ENCODE peak calls at places on chromosomes 16 and 17, in seven cellular contexts. One of them, this sample, is unnamed.
A peak's percentile ranks its signal among the peaks of the same experiment; 100 is the strongest.

GRCh38 chr16:55657616-55658015 is 1.8 kb downstream of the SLC6A2 start:
- DNase-seq in IMR-90: no peak
- DNase-seq in endothelial cell of umbilical vein: no peak
- DNase-seq in RWPE2: peak; percentile 8
- DNase-seq in lung: no peak
- DNase-seq in breast epithelium: no peak
- DNase-seq in left lung: no peak
- DNase-seq in this sample: no peak

GRCh38 chr17:32136856-32137255 is 5.4 kb upstream of the RHOT1 start:
- DNase-seq in lung: no peak
- DNase-seq in IMR-90: no peak
- DNase-seq in endothelial cell of umbilical vein: no peak
- DNase-seq in RWPE2: no peak
- DNase-seq in left lung: no peak
- DNase-seq in breast epithelium: no peak
- DNase-seq in this sample: no peak

GRCh38 chr17:35878361-35878760 is 1.8 kb downstream of the CCL5 start:
- DNase-seq in IMR-90: no peak
- DNase-seq in breast epithelium: no peak
- DNase-seq in lung: no peak
- DNase-seq in left lung: no peak
- DNase-seq in RWPE2: no peak
- DNase-seq in endothelial cell of umbilical vein: no peak
- DNase-seq in this sample: no peak

GRCh38 chr17:15119928-15120327 is 145.2 kb downstream of the PMP22 start:
- DNase-seq in breast epithelium: no peak
- DNase-seq in IMR-90: no peak
- DNase-seq in left lung: no peak
- DNase-seq in endothelial cell of umbilical vein: no peak
- DNase-seq in RWPE2: no peak
- DNase-seq in lung: no peak
- DNase-seq in this sample: no peak

GRCh38 chr17:51660266-51660665 is 399.9 kb downstream of the UTP18 start:
- DNase-seq in left lung: no peak
- DNase-seq in IMR-90: no peak
- DNase-seq in endothelial cell of umbilical vein: no peak
- DNase-seq in lung: no peak
- DNase-seq in RWPE2: no peak
- DNase-seq in breast epithelium: no peak
- DNase-seq in this sample: no peak

GRCh38 chr16:53112015-53112414 is 57.2 kb downstream of the CHD9 start:
- DNase-seq in endothelial cell of umbilical vein: peak; percentile 23
- DNase-seq in left lung: no peak
- DNase-seq in IMR-90: no peak
- DNase-seq in RWPE2: no peak
- DNase-seq in lung: no peak
- DNase-seq in breast epithelium: no peak
- DNase-seq in this sample: no peak

GRCh38 chr17:81859906-81860755 is at the start of gene P4HB:
- DNase-seq in breast epithelium: no peak
- DNase-seq in left lung: no peak
- DNase-seq in lung: no peak
- DNase-seq in IMR-90: no peak
- DNase-seq in RWPE2: no peak
- DNase-seq in endothelial cell of umbilical vein: peak; percentile 39
- DNase-seq in this sample: no peak

GRCh38 chr17:5580974-5581373 is 3.3 kb downstream of the NLRP1 start:
- DNase-seq in IMR-90: no peak
- DNase-seq in left lung: no peak
- DNase-seq in endothelial cell of umbilical vein: no peak
- DNase-seq in RWPE2: no peak
- DNase-seq in lung: no peak
- DNase-seq in breast epithelium: no peak
- DNase-seq in this sample: no peak

GRCh38 chr17:64323774-64324173 is 60.7 kb upstream of the TEX2 start:
- DNase-seq in lung: no peak
- DNase-seq in breast epithelium: no peak
- DNase-seq in left lung: no peak
- DNase-seq in IMR-90: no peak
- DNase-seq in RWPE2: no peak
- DNase-seq in endothelial cell of umbilical vein: no peak
- DNase-seq in this sample: no peak

GRCh38 chr16:83891742-83892141 is 7.2 kb upstream of the MLYCD start:
- DNase-seq in lung: no peak
- DNase-seq in RWPE2: no peak
- DNase-seq in IMR-90: no peak
- DNase-seq in endothelial cell of umbilical vein: no peak
- DNase-seq in breast epithelium: no peak
- DNase-seq in left lung: no peak
- DNase-seq in this sample: no peak

GRCh38 chr17:76265624-76266243 is 586 bp downstream of the UBALD2 start:
- DNase-seq in RWPE2: no peak
- DNase-seq in lung: peak; percentile 67
- DNase-seq in endothelial cell of umbilical vein: peak; percentile 36
- DNase-seq in left lung: no peak
- DNase-seq in IMR-90: peak; percentile 30
- DNase-seq in breast epithelium: no peak
- DNase-seq in this sample: no peak

GRCh38 chr17:71472809-71473789 is 647.7 kb upstream of the SOX9 start:
- DNase-seq in RWPE2: no peak
- DNase-seq in lung: no peak
- DNase-seq in breast epithelium: no peak
- DNase-seq in IMR-90: peak; percentile 70
- DNase-seq in left lung: no peak
- DNase-seq in endothelial cell of umbilical vein: no peak
- DNase-seq in this sample: no peak

GRCh38 chr16:56919099-56919800 is 12.7 kb upstream of the HERPUD1 start:
- DNase-seq in left lung: no peak
- DNase-seq in IMR-90: no peak
- DNase-seq in RWPE2: no peak
- DNase-seq in endothelial cell of umbilical vein: no peak
- DNase-seq in breast epithelium: peak; percentile 78
- DNase-seq in lung: no peak
- DNase-seq in this sample: no peak

GRCh38 chr16:56921571-56921970 is 10.4 kb upstream of the HERPUD1 start:
- DNase-seq in endothelial cell of umbilical vein: no peak
- DNase-seq in IMR-90: no peak
- DNase-seq in RWPE2: no peak
- DNase-seq in breast epithelium: no peak
- DNase-seq in left lung: no peak
- DNase-seq in lung: no peak
- DNase-seq in this sample: no peak

GRCh38 chr16:56915311-56916105 is 16.4 kb upstream of the HERPUD1 start:
- DNase-seq in IMR-90: no peak
- DNase-seq in left lung: no peak
- DNase-seq in breast epithelium: no peak
- DNase-seq in RWPE2: no peak
- DNase-seq in endothelial cell of umbilical vein: peak; percentile 91
- DNase-seq in lung: no peak
- DNase-seq in this sample: no peak

GRCh38 chr16:56916571-56917403 is 15.2 kb upstream of the HERPUD1 start:
- DNase-seq in endothelial cell of umbilical vein: no peak
- DNase-seq in lung: no peak
- DNase-seq in IMR-90: no peak
- DNase-seq in left lung: no peak
- DNase-seq in RWPE2: no peak
- DNase-seq in breast epithelium: no peak
- DNase-seq in this sample: no peak

DNA sequence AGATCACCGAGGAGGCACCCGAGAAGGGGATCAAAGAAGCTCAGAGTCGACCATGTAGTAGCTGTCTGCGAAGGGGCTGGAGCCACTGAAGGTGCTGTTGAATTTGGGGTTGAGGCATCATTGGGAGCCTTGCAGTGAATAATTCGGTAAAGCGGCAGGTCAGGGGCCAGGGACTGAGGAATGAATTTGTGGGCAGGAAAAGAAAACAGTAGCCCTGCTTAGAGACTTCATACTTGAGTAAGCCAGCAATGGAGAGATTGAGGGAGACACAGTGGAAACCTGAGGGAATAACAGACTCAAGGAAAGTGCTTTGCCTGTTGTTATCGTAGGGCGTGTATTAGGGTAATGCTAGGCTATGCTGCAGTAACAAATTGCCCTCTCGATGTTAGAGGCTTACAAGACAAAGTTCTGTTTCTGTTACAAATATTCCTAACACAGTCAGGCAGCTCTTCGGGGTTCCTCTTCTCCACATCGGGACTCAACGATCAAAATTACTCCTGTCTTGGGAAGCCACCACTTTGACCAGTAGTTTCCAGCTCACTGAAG is 13.4 kb upstream of the HERPUD1 start:
- DNase-seq in IMR-90: no peak
- DNase-seq in RWPE2: no peak
- DNase-seq in lung: no peak
- DNase-seq in breast epithelium: no peak
- DNase-seq in left lung: no peak
- DNase-seq in endothelial cell of umbilical vein: no peak
- DNase-seq in this sample: no peak
- H3K4me1 ChIP-seq in IMR-90: peaks cover 2% of the 10 kb centered on the region
- H3K4me1 ChIP-seq in RWPE2: peaks cover under 1% of the 10 kb centered on the region
- H3K4me1 ChIP-seq in lung: peaks cover 13% of the 10 kb centered on the region
- H3K4me1 ChIP-seq in breast epithelium: peaks cover 5% of the 10 kb centered on the region
- H3K4me1 ChIP-seq in left lung: peaks cover 22% of the 10 kb centered on the region
- H3K4me1 ChIP-seq in endothelial cell of umbilical vein: peaks cover 17% of the 10 kb centered on the region
- H3K4me1 ChIP-seq in this sample: peaks cover 18% of the 10 kb centered on the region

GRCh38 chr17:9004132-9004960 is 17.0 kb upstream of the NTN1 start:
- DNase-seq in breast epithelium: no peak
- DNase-seq in RWPE2: no peak
- DNase-seq in endothelial cell of umbilical vein: no peak
- DNase-seq in left lung: no peak
- DNase-seq in IMR-90: no peak
- DNase-seq in lung: no peak
- DNase-seq in this sample: no peak
- TF ChIP-seq CTCF in breast epithelium: no peak
- TF ChIP-seq CTCF in RWPE2: no peak
- TF ChIP-seq CTCF in endothelial cell of umbilical vein: no peak
- TF ChIP-seq CTCF in left lung: no peak
- TF ChIP-seq CTCF in IMR-90: no peak
- TF ChIP-seq CTCF in lung: no peak
- TF ChIP-seq CTCF in this sample: no peak

GRCh38 chr17:72976971-72977767 is 115.3 kb downstream of the SLC39A11 start:
- DNase-seq in left lung: peak; percentile 48
- DNase-seq in RWPE2: no peak
- DNase-seq in IMR-90: peak; percentile 95
- DNase-seq in lung: peak; percentile 32
- DNase-seq in endothelial cell of umbilical vein: peak; percentile 80
- DNase-seq in breast epithelium: no peak
- DNase-seq in this sample: no peak
- H3K27ac ChIP-seq in left lung: peak overlapping the region; percentile 62
- H3K27ac ChIP-seq in RWPE2: no peak overlapping the region
- H3K27ac ChIP-seq in IMR-90: peak overlapping the region; percentile 92
- H3K27ac ChIP-seq in lung: peak overlapping the region; percentile 5
- H3K27ac ChIP-seq in endothelial cell of umbilical vein: peak overlapping the region; percentile 40
- H3K27ac ChIP-seq in breast epithelium: peak overlapping the region; percentile 31
- H3K27ac ChIP-seq in this sample: no peak overlapping the region

GRCh38 chr17:50443492-50444051 is 17.6 kb downstream of the ACSF2 start:
- DNase-seq in endothelial cell of umbilical vein: no peak
- DNase-seq in IMR-90: peak; percentile 19
- DNase-seq in left lung: no peak
- DNase-seq in breast epithelium: no peak
- DNase-seq in RWPE2: no peak
- DNase-seq in lung: no peak
- DNase-seq in this sample: no peak
- H3K4me1 ChIP-seq in endothelial cell of umbilical vein: no peaks in the 10 kb centered on the region
- H3K4me1 ChIP-seq in IMR-90: peaks cover 4% of the 10 kb centered on the region
- H3K4me1 ChIP-seq in left lung: peaks cover 8% of the 10 kb centered on the region
- H3K4me1 ChIP-seq in breast epithelium: peaks cover 8% of the 10 kb centered on the region
- H3K4me1 ChIP-seq in RWPE2: peaks cover 33% of the 10 kb centered on the region
- H3K4me1 ChIP-seq in lung: peaks cover 7% of the 10 kb centered on the region
- H3K4me1 ChIP-seq in this sample: peaks cover 7% of the 10 kb centered on the region

DNA sequence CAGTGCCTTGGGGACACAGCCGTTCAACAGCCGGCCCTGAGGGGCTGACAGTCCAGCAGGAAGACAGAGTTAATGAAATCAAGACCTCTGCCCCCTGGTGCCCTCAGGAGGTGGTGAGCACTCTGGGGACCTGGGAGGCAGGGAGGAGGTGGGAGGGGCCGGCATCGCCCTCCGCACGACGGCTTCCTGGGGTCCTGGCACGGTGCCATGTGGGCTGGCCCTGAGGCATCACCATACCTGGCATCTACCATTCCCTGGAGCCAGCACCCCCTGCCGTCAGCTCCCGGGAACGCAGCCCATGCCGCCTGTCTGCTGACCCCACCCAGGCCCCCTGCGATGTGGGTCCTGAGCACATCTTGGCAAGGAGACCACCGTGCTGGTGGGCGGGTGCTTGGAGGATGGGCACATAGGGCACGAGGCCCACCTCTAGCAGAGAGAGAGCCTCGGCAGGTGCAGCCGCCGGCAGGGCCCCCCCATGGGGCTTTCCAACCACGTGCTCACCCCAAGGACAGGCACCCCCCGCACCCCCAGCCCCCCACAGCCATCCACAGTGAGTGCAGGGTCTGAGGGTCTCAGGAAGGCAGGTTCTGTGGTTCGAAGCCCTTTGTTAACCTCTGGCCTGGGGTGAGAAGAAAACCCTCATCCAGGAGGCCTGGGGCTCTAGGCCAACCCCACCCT is 52.5 kb downstream of the ZFPM1 start:
- DNase-seq in breast epithelium: no peak
- DNase-seq in RWPE2: no peak
- DNase-seq in lung: peak; percentile 54
- DNase-seq in IMR-90: no peak
- DNase-seq in endothelial cell of umbilical vein: no peak
- DNase-seq in left lung: no peak
- DNase-seq in this sample: no peak
- TF ChIP-seq CTCF in breast epithelium: peak; percentile 44
- TF ChIP-seq CTCF in RWPE2: peak; percentile 35
- TF ChIP-seq CTCF in lung: no peak
- TF ChIP-seq CTCF in IMR-90: peak; percentile 33
- TF ChIP-seq CTCF in endothelial cell of umbilical vein: peak; percentile 22
- TF ChIP-seq CTCF in left lung: peak; percentile 16
- TF ChIP-seq CTCF in this sample: peak; percentile 57